ENCODE peak calls at places on chromosome 17, in ten cellular contexts. T is T-helper 17 cell; N is stimulated activated CD4-positive, alpha-beta T cell treated with anti-CD3 and anti-CD28 coated beads, Interleukin-12 subunit alpha, Interleukin-12 subunit beta, amount 100 ng/mL, for 4 hours; I is OCI-LY7; H is iris pigment epithelial cell; O is naive thymus-derived CD4-positive, alpha-beta T cell; F is RCC 7860; W is posterior vena cava; M is type B pancreatic cell; S is activated CD4-positive, CD25-positive, alpha-beta regulatory T cell treated with anti-CD3 and anti-CD28 coated beads, Interleukin-2, amount 50 U/mL, for 16 hours. J is an unnamed sample.

GRCh38 chr17:61689610-61690180 is 98.7 kb upstream of the NACA2 start:
- DNase-seq in T (no peak), N (no peak), I (no peak), H (peak), O (no peak), F (no peak), W (no peak), M (no peak), S (no peak), J (no peak)

GRCh38 chr17:29155966-29156338 is 24.2 kb downstream of the MYO18A start:
- DNase-seq in T (no peak), N (no peak), I (no peak), H (no peak), O (no peak), F (no peak), W (no peak), M (no peak), S (no peak), J (no peak)

GRCh38 chr17:83068641-83069570 is 10.5 kb upstream of the METRNL start:
- DNase-seq in T (no peak), N (no peak), I (no peak), H (no peak), O (no peak), F (no peak), W (peak), M (no peak), S (no peak), J (no peak)

GRCh38 chr17:76811028-76811427 is 57.2 kb upstream of the MGAT5B start:
- DNase-seq in T (no peak), N (no peak), I (no peak), H (no peak), O (no peak), F (no peak), W (no peak), M (no peak), S (no peak), J (no peak)

GRCh38 chr17:32281011-32281451 is 15.4 kb downstream of the RHBDL3 start:
- DNase-seq in T (no peak), N (no peak), I (no peak), H (no peak), O (no peak), F (no peak), W (no peak), M (no peak), S (no peak), J (no peak)

GRCh38 chr17:68420065-68420847 is 37.0 kb downstream of the WIPI1 start:
- DNase-seq in T (no peak), N (no peak), I (no peak), H (no peak), O (no peak), F (no peak), W (no peak), M (no peak), S (no peak), J (no peak)

GRCh38 chr17:81934850-81935708 is 2.0 kb downstream of the PYCR1 start:
- DNase-seq in T (no peak), N (no peak), I (no peak), H (no peak), O (no peak), F (no peak), W (no peak), M (no peak), S (no peak), J (no peak)

GRCh38 chr17:67569873-67570272 is 147.9 kb upstream of the NOL11 start:
- DNase-seq in T (no peak), N (no peak), I (no peak), H (no peak), O (no peak), F (no peak), W (no peak), M (no peak), S (no peak), J (peak)

GRCh38 chr17:19799796-19800195 is 51.7 kb upstream of the ALDH3A1 start:
- DNase-seq in T (no peak), N (no peak), I (no peak), H (no peak), O (no peak), F (no peak), W (no peak), M (no peak), S (no peak), J (no peak)

GRCh38 chr17:75096082-75096625 is 8.4 kb downstream of the SLC16A5 start:
- DNase-seq in T (no peak), N (no peak), I (no peak), H (peak), O (no peak), F (peak), W (peak), M (no peak), S (no peak), J (no peak)

GRCh38 chr17:80850817-80851216 is 140.8 kb upstream of the CHMP6 start:
- DNase-seq in T (no peak), N (no peak), I (no peak), H (no peak), O (no peak), F (no peak), W (peak), M (no peak), S (no peak), J (no peak)

GRCh38 chr17:50063516-50064252 is 7.8 kb downstream of the ITGA3 start:
- DNase-seq in T (no peak), N (no peak), I (no peak), H (peak), O (no peak), F (peak), W (no peak), M (no peak), S (no peak), J (no peak)

GRCh38 chr17:80491478-80492342 is 15.3 kb upstream of the NPTX1 start:
- DNase-seq in T (no peak), N (no peak), I (no peak), H (no peak), O (no peak), F (peak), W (no peak), M (no peak), S (no peak), J (no peak)

GRCh38 chr17:77841742-77842141 is 116.8 kb upstream of the TNRC6C start:
- DNase-seq in T (no peak), N (no peak), I (no peak), H (no peak), O (no peak), F (no peak), W (no peak), M (no peak), S (no peak), J (no peak)

GRCh38 chr17:81101614-81102306 is 63.5 kb upstream of the PVALEF start:
- DNase-seq in T (peak), N (peak), I (peak), H (peak), O (peak), F (peak), W (peak), M (peak), S (peak), J (peak)